ENCODE peak calls at places on chromosomes 3 and 15, in seven cellular contexts. V is glutamatergic neuron, X is heart left ventricle, S is left lung, M is GM20000, Q is IMR-90, O is astrocyte. F is an unnamed sample.

GRCh38 chr3:37996785-37997301 is 6.3 kb downstream of the VILL start:
- DNase-seq in M (peak; percentile 83), V (peak; percentile 88), S (no peak), X (peak; percentile 65), O (peak; percentile 57), Q (peak; percentile 76), F (peak; percentile 71)

GRCh38 chr15:96869122-96869521 is 538.6 kb downstream of the NR2F2 start:
- DNase-seq in V (no peak), Q (no peak), S (no peak), M (no peak), X (no peak), O (no peak), F (no peak)

GRCh38 chr3:50738252-50738598 is 63.5 kb downstream of the DOCK3 start:
- DNase-seq in M (no peak), O (no peak), S (no peak), V (peak; percentile 14), Q (no peak), X (no peak), F (no peak)

GRCh38 chr3:155101398-155101797 is 21.3 kb downstream of the MME start:
- DNase-seq in V (peak; percentile 52), X (peak; percentile 55), O (peak; percentile 24), S (no peak), M (no peak), Q (peak; percentile 81), F (no peak)

GRCh38 chr3:23704316-23704715 is 101.4 kb upstream of the UBE2E1 start:
- DNase-seq in Q (no peak), V (no peak), X (no peak), S (no peak), M (no peak), O (no peak), F (no peak)

GRCh38 chr15:74785716-74786032 is 3.8 kb downstream of the CSK start:
- DNase-seq in X (no peak), O (no peak), S (no peak), Q (no peak), M (peak; percentile 75), V (no peak), F (no peak)

GRCh38 chr3:56131976-56132590 is 336.2 kb downstream of the ERC2 start:
- DNase-seq in Q (peak; percentile 95), M (no peak), V (no peak), S (no peak), X (no peak), O (peak; percentile 93), F (peak; percentile 88)

GRCh38 chr15:39215006-39215405 is 365.9 kb upstream of the THBS1 start:
- DNase-seq in X (no peak), Q (no peak), O (no peak), V (no peak), S (no peak), M (no peak), F (no peak)

GRCh38 chr3:196168808-196169391 is 42.3 kb downstream of the ZDHHC19 start:
- DNase-seq in X (peak; percentile 39), V (no peak), M (no peak), Q (no peak), O (no peak), S (peak; percentile 33), F (no peak)

GRCh38 chr3:46700772-46701171 is 420 bp upstream of the TMIE start:
- DNase-seq in Q (no peak), X (peak; percentile 72), V (no peak), M (no peak), S (peak; percentile 55), O (no peak), F (no peak)

GRCh38 chr3:192467230-192468186 is 259.8 kb downstream of the FGF12 start:
- DNase-seq in O (no peak), V (peak; percentile 63), S (peak; percentile 23), Q (peak; percentile 34), X (peak; percentile 35), M (peak; percentile 41), F (peak; percentile 18)

GRCh38 chr3:126551839-126552687 is 6.7 kb downstream of the C3orf22 start:
- DNase-seq in S (peak; percentile 47), V (peak; percentile 13), X (no peak), O (no peak), M (no peak), Q (no peak), F (no peak)

GRCh38 chr3:155334897-155335883 is 41.7 kb upstream of the STRIT1 start:
- DNase-seq in Q (no peak), X (no peak), O (no peak), S (no peak), M (peak; percentile 37), V (no peak), F (no peak)

GRCh38 chr15:34730701-34731100 is 24.1 kb downstream of the GJD2 start:
- DNase-seq in X (no peak), S (no peak), Q (no peak), V (no peak), M (no peak), O (no peak), F (no peak)

GRCh38 chr15:75452364-75452967 is 976 bp upstream of the SIN3A start:
- DNase-seq in Q (peak; percentile 70), M (peak; percentile 50), O (peak; percentile 56), V (peak; percentile 75), X (peak; percentile 91), S (peak; percentile 91), F (peak; percentile 77)

GRCh38 chr3:131840151-131840797 is 194.5 kb downstream of the CPNE4 start:
- DNase-seq in M (no peak), X (no peak), Q (no peak), S (no peak), V (no peak), O (peak; percentile 2), F (peak; percentile 3)

GRCh38 chr15:90918034-90918788 is 14.1 kb downstream of the HDDC3 start:
- DNase-seq in M (no peak), V (no peak), Q (no peak), X (no peak), S (no peak), O (no peak), F (no peak)

DNA sequence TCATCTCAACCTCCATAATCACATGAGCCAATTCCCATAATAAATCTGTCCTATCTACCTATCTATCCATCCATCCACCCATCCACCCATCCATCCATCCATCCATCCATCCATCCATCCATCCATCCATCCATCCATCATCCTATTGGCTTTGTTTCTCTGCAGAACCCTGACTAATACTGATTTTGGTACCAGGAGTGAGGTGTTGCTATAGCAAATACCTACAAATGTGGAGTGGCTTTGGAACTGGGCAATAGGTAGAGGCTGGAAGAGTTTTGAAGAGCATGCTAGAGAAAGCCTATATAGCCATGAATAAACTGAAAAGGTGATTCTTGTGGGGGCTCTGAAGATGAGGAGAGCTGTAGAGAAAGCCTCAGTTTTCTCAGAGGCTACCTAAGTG is 88.7 kb upstream of the ANKRD28 start:
- DNase-seq in O (no peak), M (no peak), S (no peak), Q (no peak), V (no peak), X (no peak), F (no peak)
- TF ChIP-seq CTCF in O (no peak), M (no peak), S (no peak), Q (no peak), V (no peak), X (no peak), F (no peak)

DNA sequence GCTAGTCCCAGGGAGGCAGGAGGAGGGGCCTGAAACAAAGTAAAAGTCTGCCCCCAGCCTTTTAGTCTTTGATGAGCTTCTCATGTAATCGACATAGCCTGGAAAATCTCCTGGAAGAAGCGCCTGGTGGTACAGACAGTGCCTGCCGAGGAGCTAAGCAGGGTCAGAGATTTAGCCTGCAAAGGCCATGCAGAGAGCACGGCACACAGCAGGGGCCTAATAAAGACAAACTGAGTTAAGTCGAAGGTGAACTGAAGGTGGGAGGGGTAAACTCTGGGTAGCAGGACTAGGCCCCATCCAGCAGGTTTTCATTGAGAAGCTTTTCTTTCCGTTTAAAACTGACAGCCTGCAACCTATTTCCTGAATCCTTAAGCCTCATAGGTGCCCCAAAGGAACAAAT is 115.5 kb upstream of the ABHD17C start:
- DNase-seq in O (no peak), Q (no peak), M (no peak), X (no peak), V (no peak), S (no peak), F (no peak)
- TF ChIP-seq CTCF in O (no peak), Q (no peak), M (no peak), X (no peak), V (no peak), S (no peak), F (no peak)

DNA sequence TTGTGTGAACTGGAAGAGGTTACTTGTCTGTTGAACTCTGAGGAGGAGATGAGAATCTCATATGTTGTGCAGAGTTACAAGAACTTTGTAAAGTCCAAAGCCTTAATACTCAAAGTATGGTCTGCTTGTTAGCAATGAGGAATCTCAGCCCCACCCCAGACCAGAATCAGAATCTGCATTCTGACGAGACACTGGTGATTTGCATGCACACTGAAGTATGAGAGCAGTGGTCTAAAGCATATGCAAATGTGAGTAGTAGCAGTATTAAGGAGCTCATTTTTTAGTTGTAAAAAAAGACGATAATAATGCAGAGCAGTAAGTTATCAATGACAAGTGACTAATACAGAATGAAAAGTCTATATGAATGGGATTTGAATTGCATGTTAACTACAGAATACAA is 327.7 kb downstream of the RYR3 start:
- DNase-seq in V (no peak), M (no peak), X (no peak), Q (no peak), O (no peak), S (no peak), F (no peak)
- TF ChIP-seq CTCF in V (no peak), M (no peak), X (no peak), Q (no peak), O (no peak), S (no peak), F (no peak)

GRCh38 chr3:69182588-69183299 is 60.3 kb upstream of the LMOD3 start:
- DNase-seq in V (no peak), Q (peak; percentile 81), X (no peak), M (no peak), O (peak; percentile 86), S (no peak), F (peak; percentile 72)
- TF ChIP-seq CTCF in V (no peak), Q (no peak), X (no peak), M (no peak), O (no peak), S (no peak), F (no peak)

GRCh38 chr15:63484433-63484832 is 20.0 kb upstream of the USP3 start:
- DNase-seq in X (no peak), Q (no peak), S (no peak), V (no peak), M (no peak), O (no peak), F (no peak)
- TF ChIP-seq CTCF in X (no peak), Q (no peak), S (no peak), V (no peak), M (no peak), O (no peak), F (no peak)